ENCODE peak calls at places on chromosomes 2 and 18, in four cellular contexts. K is astrocyte, V is HepG2, P is GM23338. A is an unnamed sample. For H3K4me1, the result is how much of the 10 kb centered on the place peaks cover.

GRCh38 chr2:96082211-96083063 is 33.9 kb downstream of the ADRA2B start:
- DNase-seq in K (no peak), P (no peak), V (no peak), A (no peak)

GRCh38 chr2:215880970-215881369 is 132.4 kb downstream of the MREG start:
- DNase-seq in V (no peak), K (no peak), P (no peak), A (no peak)

GRCh38 chr2:21326152-21326551 is 202.4 kb downstream of the TDRD15 start:
- DNase-seq in K (no peak), P (no peak), V (no peak), A (no peak)

GRCh38 chr2:180196419-180196977 is 189.4 kb upstream of the CWC22 start:
- DNase-seq in K (no peak), V (no peak), P (peak), A (no peak)

GRCh38 chr2:84999467-85000064 is 28.6 kb downstream of the KCMF1 start:
- DNase-seq in K (no peak), V (no peak), P (no peak), A (no peak)

GRCh38 chr2:207239754-207240494 is 74.2 kb upstream of the KLF7 start:
- DNase-seq in V (no peak), K (peak), P (no peak), A (no peak)

GRCh38 chr2:125942585-125943424 is 713.2 kb upstream of the GYPC start:
- DNase-seq in V (no peak), P (no peak), K (no peak), A (no peak)

GRCh38 chr18:55185391-55185790 is 226.1 kb upstream of the CCDC68 start:
- DNase-seq in P (no peak), K (peak), V (no peak), A (no peak)

GRCh38 chr2:70009776-70010175 is 48.3 kb upstream of the ASPRV1 start:
- DNase-seq in P (no peak), K (no peak), V (no peak), A (no peak)

GRCh38 chr2:173231042-173231441 is 123.6 kb upstream of the CDCA7 start:
- DNase-seq in K (no peak), P (no peak), V (peak), A (no peak)

GRCh38 chr2:62747876-62748275 is 42.4 kb downstream of the EHBP1 start:
- DNase-seq in V (no peak), K (no peak), P (no peak), A (no peak)

GRCh38 chr2:129069875-129070594 is 751.4 kb upstream of the HS6ST1 start:
- DNase-seq in V (peak), K (no peak), P (no peak), A (no peak)

GRCh38 chr2:63840081-63840784 is 1.5 kb upstream of the UGP2 start:
- DNase-seq in K (no peak), V (no peak), P (peak), A (no peak)

GRCh38 chr18:52903858-52904257 is 563.9 kb downstream of the DCC start:
- DNase-seq in V (peak), P (peak), K (no peak), A (peak)

GRCh38 chr18:79784965-79785770 is 12.6 kb upstream of the KCNG2 start:
- DNase-seq in V (no peak), K (no peak), P (no peak), A (no peak)

GRCh38 chr2:31414601-31415241 is at the start of gene XDH:
- DNase-seq in K (no peak), P (no peak), V (no peak), A (peak)

GRCh38 chr2:43899589-43899988 is 60.8 kb downstream of the ABCG8 start:
- DNase-seq in V (no peak), K (no peak), P (no peak), A (no peak)

GRCh38 chr2:240348522-240348921 is 86.9 kb upstream of the GPC1 start:
- DNase-seq in V (no peak), K (no peak), P (no peak), A (peak)

GRCh38 chr2:102442967-102443828 is 20.2 kb downstream of the IL18RAP start:
- DNase-seq in K (peak), V (peak), P (peak), A (no peak)

GRCh38 chr18:67805261-67805660 is 288.7 kb upstream of the DSEL start:
- DNase-seq in V (no peak), P (peak), K (no peak), A (peak)

GRCh38 chr2:96247896-96248295 is 17.9 kb downstream of the TMEM127 start:
- DNase-seq in K (no peak), V (no peak), P (no peak), A (no peak)

GRCh38 chr18:54480616-54481015 is 110.4 kb upstream of the DYNAP start:
- DNase-seq in V (no peak), P (no peak), K (no peak), A (no peak)

GRCh38 chr2:25168256-25169072 is at the start of gene POMC:
- DNase-seq in K (peak), V (no peak), P (peak), A (no peak)
- TF ChIP-seq EZH2 in K (peak), V (no peak), P (peak), A (no peak)

DNA sequence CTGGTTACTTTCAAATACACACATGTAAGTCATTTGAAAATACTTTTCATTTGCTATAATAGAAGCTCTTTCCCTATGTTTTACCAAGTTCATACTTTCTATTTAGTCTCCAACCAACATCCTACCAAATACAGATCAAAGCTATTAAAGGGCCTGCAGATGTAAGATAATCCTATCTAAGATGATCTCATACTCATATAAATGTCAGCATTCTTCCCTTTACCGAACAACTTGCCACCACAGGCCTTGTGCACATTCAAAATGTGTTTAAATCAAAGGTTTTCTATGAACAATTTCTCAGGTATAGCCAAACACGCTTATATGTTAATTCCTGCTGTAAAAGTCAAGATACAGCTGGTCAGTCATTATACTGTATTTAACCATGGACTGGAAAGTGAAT is 23.3 kb downstream of the KCTD18 start:
- DNase-seq in K (peak), P (no peak), V (no peak), A (no peak)
- H2AFZ ChIP-seq in K (no peak), P (no peak), V (no peak), A (no peak)

GRCh38 chr2:37457401-37457901 is 113.0 kb downstream of the QPCT start:
- DNase-seq in P (no peak), V (no peak), K (peak), A (no peak)

GRCh38 chr2:37460866-37461229 is 116.4 kb downstream of the QPCT start:
- DNase-seq in V (no peak), P (no peak), K (no peak), A (no peak)

GRCh38 chr2:37459095-37459981 is 114.9 kb downstream of the QPCT start:
- DNase-seq in K (peak), V (no peak), P (no peak), A (no peak)

GRCh38 chr2:37456479-37456878 is 112.0 kb downstream of the QPCT start:
- DNase-seq in V (no peak), P (no peak), K (no peak), A (no peak)

DNA sequence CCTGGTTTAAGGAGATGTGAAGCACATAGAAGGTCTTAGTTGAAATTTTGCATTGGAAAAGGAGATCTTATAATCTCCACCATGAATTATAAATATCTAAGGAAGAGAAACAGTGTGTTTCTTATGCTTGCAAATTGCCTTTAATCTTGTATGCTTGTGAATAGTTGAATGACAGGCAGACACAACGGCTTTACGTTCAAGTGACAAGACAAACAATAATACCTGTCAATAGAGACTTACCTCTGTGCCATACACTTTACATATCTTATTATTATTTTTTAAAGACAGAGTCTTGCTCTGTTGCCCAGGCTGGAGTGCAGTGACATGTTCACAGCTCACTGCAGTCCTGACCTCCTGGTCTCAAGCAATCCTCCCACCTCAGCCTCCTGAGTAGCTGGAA is 113.7 kb downstream of the QPCT start:
- DNase-seq in K (no peak), V (no peak), P (no peak), A (no peak)
- H3K4me1 ChIP-seq in K (half or more), V (under half), P (under half), A (under half)

GRCh38 chr18:77086034-77086433 is 46.5 kb downstream of the MBP start:
- DNase-seq in P (no peak), K (peak), V (no peak), A (peak)

GRCh38 chr18:77089796-77090285 is 42.7 kb downstream of the MBP start:
- DNase-seq in P (no peak), K (no peak), V (no peak), A (no peak)

GRCh38 chr18:77088977-77089795 is 43.4 kb downstream of the MBP start:
- DNase-seq in K (no peak), P (peak), V (no peak), A (peak)

GRCh38 chr18:77086656-77087390 is 45.8 kb downstream of the MBP start:
- DNase-seq in V (no peak), K (no peak), P (peak), A (peak)

GRCh38 chr18:77087391-77088141 is 45.0 kb downstream of the MBP start:
- DNase-seq in V (no peak), P (peak), K (peak), A (peak)
- TF ChIP-seq EZH2 in V (no peak), P (no peak), K (no peak), A (no peak)

DNA sequence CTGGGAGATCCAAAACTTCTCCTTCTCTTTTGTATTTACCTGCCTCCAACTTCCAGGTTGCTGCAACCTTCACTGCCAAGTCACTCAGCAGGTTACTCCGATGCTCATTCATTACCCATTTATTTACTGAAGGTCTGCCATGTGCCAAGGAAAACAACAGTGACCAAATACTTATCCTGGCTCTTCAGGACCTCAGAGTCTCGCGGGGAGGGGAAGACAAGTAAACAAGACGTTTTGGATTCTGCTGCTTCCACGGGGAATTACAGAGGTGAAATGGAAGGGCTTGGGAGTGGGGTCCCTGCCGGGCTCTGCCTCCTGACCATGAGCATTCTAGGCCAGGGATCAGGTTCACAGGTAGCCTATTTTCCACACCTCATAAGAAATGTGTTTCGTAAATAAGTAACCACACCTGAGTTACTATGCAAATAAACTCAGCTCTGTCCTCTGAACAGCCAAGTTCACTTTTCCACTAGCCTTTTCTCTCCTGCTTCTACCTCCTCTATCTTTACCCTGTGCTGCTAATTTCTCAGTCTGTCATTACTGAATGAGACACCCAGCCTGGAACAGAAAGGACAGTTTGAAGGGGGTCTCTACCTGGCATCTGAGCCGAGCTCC is 68.1 kb downstream of the CLHC1 start:
- DNase-seq in V (no peak), K (no peak), P (no peak), A (peak)
- H2AFZ ChIP-seq in V (no peak), K (no peak), P (peak), A (no peak)

GRCh38 chr2:111678651-111679050 is 205.3 kb downstream of the ANAPC1 start:
- DNase-seq in V (no peak), P (no peak), K (peak), A (no peak)
- H3K4me1 ChIP-seq in V (under half), P (under half), K (under half), A (under half)

DNA sequence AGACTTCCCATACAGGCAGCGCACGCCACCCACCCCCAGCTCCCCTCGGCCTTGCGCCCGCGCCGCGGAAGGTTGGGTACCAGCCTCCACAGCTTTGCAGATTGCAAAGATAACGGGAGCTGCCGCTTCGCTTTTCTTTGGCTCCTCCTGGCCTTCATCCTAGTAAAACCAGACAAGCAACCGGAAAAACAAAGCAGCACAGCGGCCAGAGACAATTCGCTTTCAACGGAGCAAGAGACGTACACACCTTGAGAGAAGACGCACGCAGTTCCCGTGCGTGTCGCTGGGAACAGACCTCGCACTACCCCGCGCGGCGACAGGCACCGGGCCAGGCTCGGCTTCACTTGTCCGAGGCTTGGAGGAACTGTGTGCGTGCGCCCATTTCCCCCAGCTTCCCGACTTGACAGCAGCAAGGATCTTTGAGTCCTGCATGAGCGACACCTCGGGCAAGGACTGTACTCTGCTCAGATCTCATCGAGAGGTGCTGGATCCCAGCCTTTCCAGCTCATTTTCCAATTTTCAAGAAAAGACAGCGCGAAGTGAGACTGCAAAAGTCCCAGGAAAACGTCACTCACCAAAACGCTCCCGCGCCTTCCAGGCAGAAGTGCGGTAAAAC is 964 bp downstream of the ZBTB7C start:
- DNase-seq in V (no peak), P (peak), K (no peak), A (no peak)
- TF ChIP-seq EZH2 in V (peak), P (peak), K (peak), A (no peak)

GRCh38 chr2:41837610-41838009 is 210.2 kb upstream of the PKDCC start:
- DNase-seq in K (no peak), P (no peak), V (no peak), A (no peak)

GRCh38 chr2:41832218-41832617 is 215.6 kb upstream of the PKDCC start:
- DNase-seq in V (no peak), P (no peak), K (no peak), A (no peak)

GRCh38 chr2:41840702-41841551 is 206.9 kb upstream of the PKDCC start:
- DNase-seq in V (peak), P (peak), K (peak), A (peak)

DNA sequence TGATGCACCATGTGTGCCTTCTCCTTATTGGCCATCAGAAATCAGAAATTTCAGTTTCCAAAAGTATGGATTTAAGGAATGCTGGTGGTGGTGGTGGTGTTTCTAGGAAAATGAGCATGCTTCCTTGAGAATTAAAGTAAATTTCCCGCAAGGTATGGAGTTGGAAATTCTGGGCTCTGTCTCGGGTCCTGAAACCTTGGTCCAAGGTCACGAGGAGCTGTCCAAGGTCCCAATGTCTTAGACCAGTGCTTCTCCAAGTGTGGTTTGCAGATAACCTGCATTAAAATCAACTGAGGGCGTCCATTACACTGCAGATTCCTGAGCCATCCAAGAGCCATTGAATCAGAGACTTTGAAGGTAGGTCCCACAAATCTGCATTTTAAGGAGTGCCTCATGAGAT is 210.9 kb upstream of the PKDCC start:
- DNase-seq in K (peak), P (peak), V (no peak), A (peak)
- H2AFZ ChIP-seq in K (no peak), P (no peak), V (no peak), A (no peak)

GRCh38 chr2:164662066-164662465 is 40.8 kb upstream of the GRB14 start:
- DNase-seq in P (no peak), V (no peak), K (peak), A (no peak)

GRCh38 chr2:164669291-164669690 is 48.0 kb upstream of the GRB14 start:
- DNase-seq in V (no peak), K (no peak), P (no peak), A (no peak)

GRCh38 chr2:164664070-164664469 is 42.8 kb upstream of the GRB14 start:
- DNase-seq in K (no peak), P (no peak), V (no peak), A (no peak)

GRCh38 chr2:164671664-164672396 is 50.5 kb upstream of the GRB14 start:
- DNase-seq in P (no peak), V (no peak), K (peak), A (no peak)

DNA sequence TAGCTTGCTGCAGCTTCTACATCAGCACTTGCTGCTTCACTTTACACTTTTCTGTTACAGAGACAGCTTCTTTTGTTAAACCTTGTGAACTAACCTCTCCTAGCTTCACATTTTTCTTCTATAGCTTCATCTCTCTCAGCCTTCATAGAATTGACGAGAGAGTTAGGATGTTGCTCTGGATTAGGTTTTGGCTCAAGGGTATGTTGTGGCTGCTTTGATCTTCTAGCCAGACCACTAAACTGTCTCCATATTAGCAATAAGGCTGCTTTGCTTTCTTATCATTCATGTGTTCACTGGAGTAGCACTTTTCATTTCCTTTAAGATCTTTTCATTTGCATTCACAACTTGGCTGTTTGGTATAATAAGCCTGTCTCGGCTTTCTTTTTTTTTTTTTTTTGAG is 46.3 kb upstream of the GRB14 start:
- DNase-seq in V (no peak), K (peak), P (no peak), A (no peak)
- H3K4me1 ChIP-seq in V (under half), K (under half), P (under half), A (under half)